ENCODE peak calls at places on chromosomes 1 and 21, in six cellular contexts. N is HFF-Myc; O is K562; G is left ventricle myocardium inferior; H is AG08396; Y is activated naive CD4-positive, alpha-beta T cell. T is an unnamed sample.

GRCh38 chr1:49085079-49085478 is 308.4 kb upstream of the BEND5 start:
- DNase-seq in N (no peak), O (no peak), G (no peak), H (no peak), Y (no peak), T (no peak)

GRCh38 chr1:101235696-101236545 is 898 bp upstream of the S1PR1 start:
- DNase-seq in N (no peak), O (peak), G (peak), H (peak), Y (peak), T (peak)

GRCh38 chr1:222454196-222454595 is 93.7 kb downstream of the HHIPL2 start:
- DNase-seq in N (no peak), O (no peak), G (no peak), H (no peak), Y (no peak), T (no peak)

GRCh38 chr1:43348343-43348808 is 10.4 kb upstream of the CDC20 start:
- DNase-seq in N (no peak), O (no peak), G (no peak), H (peak), Y (no peak), T (no peak)

GRCh38 chr21:42737969-42738590 is 84.7 kb downstream of the PDE9A start:
- DNase-seq in N (no peak), O (no peak), G (peak), H (no peak), Y (no peak), T (peak)

GRCh38 chr1:46408356-46409062 is 14.4 kb downstream of the FAAH start:
- DNase-seq in N (no peak), O (no peak), G (no peak), H (peak), Y (no peak), T (no peak)

GRCh38 chr1:183361081-183361480 is 57.1 kb downstream of the NMNAT2 start:
- DNase-seq in N (no peak), O (no peak), G (no peak), H (no peak), Y (no peak), T (no peak)

GRCh38 chr21:36533468-36533848 is 53.5 kb upstream of the CLDN14 start:
- DNase-seq in N (no peak), O (no peak), G (no peak), H (no peak), Y (no peak), T (no peak)

GRCh38 chr1:233376711-233377110 is 49.2 kb downstream of the MAP3K21 start:
- DNase-seq in N (no peak), O (no peak), G (no peak), H (no peak), Y (no peak), T (no peak)

GRCh38 chr1:193406901-193407300 is 220.5 kb upstream of the B3GALT2 start:
- DNase-seq in N (peak), O (peak), G (no peak), H (peak), Y (no peak), T (no peak)

T was measured in adrenal gland.